ENCODE peak calls at places on chromosomes 11 and 22, in four cellular contexts. E is T-helper 2 cell; I is Caco-2; R is stimulated activated CD4-positive, alpha-beta T cell treated with anti-CD3 and anti-CD28 coated beads, Interleukin-1b, Interleukin-23, amount 100 ng/mL, for 1 hour. D is an unnamed sample.

GRCh38 chr11:69920500-69921428 is 101.5 kb upstream of the FGF3 start:
- DNase-seq in E (no peak), I (no peak), R (no peak), D (no peak)

GRCh38 chr11:128180446-128181089 is 406.8 kb downstream of the ETS1 start:
- DNase-seq in E (no peak), I (no peak), R (no peak), D (no peak)

GRCh38 chr11:20551096-20551495 is 48.3 kb upstream of the SLC6A5 start:
- DNase-seq in E (no peak), I (no peak), R (no peak), D (no peak)

GRCh38 chr11:102974552-102975280 is 19.2 kb upstream of the MMP13 start:
- DNase-seq in E (no peak), I (no peak), R (no peak), D (no peak)

GRCh38 chr11:60767388-60767811 is 10.7 kb downstream of the MS4A15 start:
- DNase-seq in E (no peak), I (no peak), R (no peak), D (peak)

GRCh38 chr11:61071208-61071681 is 31.0 kb upstream of the CD5 start:
- DNase-seq in E (peak), I (no peak), R (peak), D (no peak)

GRCh38 chr11:296206-296975 is 2.9 kb downstream of the IFITM5 start:
- DNase-seq in E (no peak), I (no peak), R (no peak), D (no peak)

GRCh38 chr11:36775157-36775556 is 177.1 kb upstream of the RAG2 start:
- DNase-seq in E (no peak), I (no peak), R (no peak), D (no peak)

GRCh38 chr22:41491379-41492100 is 22.6 kb downstream of the ACO2 start:
- DNase-seq in E (no peak), I (no peak), R (no peak), D (no peak)

GRCh38 chr22:38870791-38871359 is 1.1 kb downstream of the CBX6 start:
- DNase-seq in E (no peak), I (no peak), R (no peak), D (no peak)

GRCh38 chr11:84855846-84856245 is 771.3 kb downstream of the DLG2 start:
- DNase-seq in E (no peak), I (no peak), R (no peak), D (no peak)

GRCh38 chr22:32024791-32025190 is 18.3 kb upstream of the SLC5A1 start:
- DNase-seq in E (no peak), I (no peak), R (no peak), D (no peak)

GRCh38 chr11:36078686-36079055 is 134.8 kb downstream of the LDLRAD3 start:
- DNase-seq in E (no peak), I (no peak), R (no peak), D (no peak)

GRCh38 chr22:32836286-32836859 is 34.9 kb downstream of the TIMP3 start:
- DNase-seq in E (no peak), I (no peak), R (no peak), D (peak)

GRCh38 chr11:119619665-119620064 is 109.3 kb downstream of the NECTIN1 start:
- DNase-seq in E (no peak), I (no peak), R (no peak), D (no peak)

GRCh38 chr22:37533995-37534394 is 14.8 kb upstream of the CARD10 start:
- DNase-seq in E (no peak), I (no peak), R (no peak), D (no peak)

GRCh38 chr11:34259087-34259486 is 98.7 kb downstream of the ABTB2 start:
- DNase-seq in E (no peak), I (no peak), R (no peak), D (no peak)

GRCh38 chr11:75270896-75271415 is 30.4 kb downstream of the TPBGL start:
- DNase-seq in E (no peak), I (no peak), R (no peak), D (no peak)